ENCODE peak calls at places on chromosomes 13 and 19, in four cellular contexts. One of them, this sample, is unnamed.

GRCh38 chr19:46015961-46016425 is 6.9 kb downstream of the PGLYRP1 start:
- DNase-seq in AG10803: no peak
- DNase-seq in Calu3: no peak
- DNase-seq in progenitor cell of endocrine pancreas: no peak
- DNase-seq in this sample: no peak

GRCh38 chr13:100513987-100514670 is 74.5 kb downstream of the GGACT start:
- DNase-seq in progenitor cell of endocrine pancreas: no peak
- DNase-seq in AG10803: peak; percentile 46
- DNase-seq in Calu3: no peak
- DNase-seq in this sample: no peak

GRCh38 chr13:44271031-44271433 is 102.6 kb upstream of the SERP2 start:
- DNase-seq in AG10803: peak; percentile 52
- DNase-seq in progenitor cell of endocrine pancreas: no peak
- DNase-seq in Calu3: no peak
- DNase-seq in this sample: no peak

GRCh38 chr19:33795370-33796163 is 1.1 kb upstream of the KCTD15 start:
- DNase-seq in AG10803: peak; percentile 83
- DNase-seq in progenitor cell of endocrine pancreas: peak; percentile 88
- DNase-seq in Calu3: peak; percentile 95
- DNase-seq in this sample: peak; percentile 77

GRCh38 chr19:15629003-15629880 is 11.5 kb upstream of the CYP4F3 start:
- DNase-seq in Calu3: peak; percentile 87
- DNase-seq in AG10803: peak; percentile 42
- DNase-seq in progenitor cell of endocrine pancreas: no peak
- DNase-seq in this sample: no peak

GRCh38 chr13:98098511-98098910 is 44.4 kb upstream of the FARP1 start:
- DNase-seq in progenitor cell of endocrine pancreas: no peak
- DNase-seq in Calu3: no peak
- DNase-seq in AG10803: peak; percentile 74
- DNase-seq in this sample: no peak

GRCh38 chr19:17170538-17171297 is 44.4 kb upstream of the USE1 start:
- DNase-seq in progenitor cell of endocrine pancreas: no peak
- DNase-seq in Calu3: no peak
- DNase-seq in AG10803: no peak
- DNase-seq in this sample: no peak

GRCh38 chr19:33376423-33376822 is 2.9 kb downstream of the CEBPG start:
- DNase-seq in Calu3: peak; percentile 67
- DNase-seq in progenitor cell of endocrine pancreas: no peak
- DNase-seq in AG10803: peak; percentile 88
- DNase-seq in this sample: no peak

GRCh38 chr13:112756081-112756480 is 66.2 kb downstream of the ATP11A start:
- DNase-seq in progenitor cell of endocrine pancreas: no peak
- DNase-seq in Calu3: no peak
- DNase-seq in AG10803: no peak
- DNase-seq in this sample: no peak

GRCh38 chr13:84605927-84606326 is 723.7 kb upstream of the SLITRK1 start:
- DNase-seq in progenitor cell of endocrine pancreas: no peak
- DNase-seq in Calu3: no peak
- DNase-seq in AG10803: no peak
- DNase-seq in this sample: no peak

GRCh38 chr13:30049692-30050091 is 199.3 kb upstream of the UBL3 start:
- DNase-seq in AG10803: no peak
- DNase-seq in Calu3: no peak
- DNase-seq in progenitor cell of endocrine pancreas: no peak
- DNase-seq in this sample: no peak

GRCh38 chr19:24048261-24048660 is 38.7 kb upstream of the ZNF254 start:
- DNase-seq in AG10803: no peak
- DNase-seq in Calu3: no peak
- DNase-seq in progenitor cell of endocrine pancreas: no peak
- DNase-seq in this sample: no peak

GRCh38 chr19:45202637-45203036 is 24.1 kb downstream of the BLOC1S3 start:
- DNase-seq in AG10803: no peak
- DNase-seq in progenitor cell of endocrine pancreas: no peak
- DNase-seq in Calu3: no peak
- DNase-seq in this sample: no peak

GRCh38 chr13:87677334-87678234 is 6.4 kb downstream of the SLITRK5 start:
- DNase-seq in AG10803: no peak
- DNase-seq in progenitor cell of endocrine pancreas: peak; percentile 31
- DNase-seq in Calu3: no peak
- DNase-seq in this sample: no peak

GRCh38 chr13:77832339-77833100 is 86.1 kb downstream of the EDNRB start:
- DNase-seq in AG10803: peak; percentile 11
- DNase-seq in Calu3: no peak
- DNase-seq in progenitor cell of endocrine pancreas: no peak
- DNase-seq in this sample: no peak

GRCh38 chr13:108785844-108786243 is 156.4 kb downstream of the MYO16 start:
- DNase-seq in Calu3: no peak
- DNase-seq in progenitor cell of endocrine pancreas: no peak
- DNase-seq in AG10803: no peak
- DNase-seq in this sample: no peak

GRCh38 chr13:109883181-109884180 is 97.1 kb upstream of the IRS2 start:
- DNase-seq in AG10803: no peak
- DNase-seq in progenitor cell of endocrine pancreas: no peak
- DNase-seq in Calu3: no peak
- DNase-seq in this sample: no peak

GRCh38 chr19:39677931-39678889 is 22.5 kb downstream of the LGALS16 start:
- DNase-seq in AG10803: no peak
- DNase-seq in Calu3: peak; percentile 69
- DNase-seq in progenitor cell of endocrine pancreas: no peak
- DNase-seq in this sample: no peak

GRCh38 chr13:41654800-41655199 is 197.4 kb downstream of the RGCC start:
- DNase-seq in Calu3: no peak
- DNase-seq in progenitor cell of endocrine pancreas: no peak
- DNase-seq in AG10803: no peak
- DNase-seq in this sample: no peak

GRCh38 chr13:61045197-61045596 is 370.5 kb downstream of the PCDH20 start:
- DNase-seq in AG10803: no peak
- DNase-seq in Calu3: no peak
- DNase-seq in progenitor cell of endocrine pancreas: no peak
- DNase-seq in this sample: no peak

GRCh38 chr19:36686365-36687213 is 823 bp upstream of the ZNF567 start:
- DNase-seq in AG10803: no peak
- DNase-seq in progenitor cell of endocrine pancreas: no peak
- DNase-seq in Calu3: peak; percentile 28
- DNase-seq in this sample: no peak

DNA sequence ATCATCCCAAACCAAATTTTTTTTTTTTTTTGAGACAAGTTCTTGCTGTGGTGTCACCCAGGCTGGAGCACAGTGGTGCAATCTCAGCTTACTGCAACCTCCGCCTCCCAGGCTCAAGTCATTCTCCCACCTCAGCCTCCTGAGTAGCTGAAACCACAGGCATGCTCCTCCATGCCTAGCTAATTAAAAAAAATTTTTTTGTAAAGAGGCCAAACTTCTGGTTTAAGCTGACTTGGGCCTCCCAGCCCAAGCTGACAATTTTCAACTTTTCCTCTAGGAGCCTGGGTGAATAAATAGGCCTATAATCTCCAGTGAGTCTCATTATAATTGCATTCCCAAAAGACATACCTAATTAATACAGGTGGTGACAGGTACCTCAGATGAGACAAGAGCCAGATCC is 22.1 kb upstream of the OLFM2 start:
- DNase-seq in progenitor cell of endocrine pancreas: no peak
- DNase-seq in Calu3: no peak
- DNase-seq in AG10803: peak; percentile 99
- DNase-seq in this sample: no peak
- TF ChIP-seq CTCF in progenitor cell of endocrine pancreas: no peak
- TF ChIP-seq CTCF in Calu3: no peak
- TF ChIP-seq CTCF in AG10803: peak; percentile 30
- TF ChIP-seq CTCF in this sample: no peak

DNA sequence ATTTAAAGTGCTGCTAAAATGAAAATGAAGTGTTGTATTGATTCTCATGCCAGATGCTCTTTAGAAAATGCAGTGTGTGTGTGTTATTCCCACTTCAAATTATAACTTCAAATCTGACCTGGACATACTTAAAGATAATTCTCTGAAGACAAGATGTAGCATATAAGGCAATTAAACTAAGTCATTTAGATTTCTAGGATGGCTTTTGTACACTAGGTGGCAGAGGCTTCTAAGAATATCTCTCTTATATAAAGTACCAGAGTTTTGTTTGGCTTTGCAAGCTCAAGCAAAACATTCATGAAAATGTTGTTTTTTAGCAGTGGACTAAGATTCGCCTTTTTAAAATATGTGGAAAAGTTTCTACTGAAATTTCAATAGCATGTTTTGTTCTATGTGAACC is 407.2 kb downstream of the GPC5 start:
- DNase-seq in progenitor cell of endocrine pancreas: no peak
- DNase-seq in Calu3: no peak
- DNase-seq in AG10803: no peak
- DNase-seq in this sample: no peak
- TF ChIP-seq CTCF in progenitor cell of endocrine pancreas: peak; percentile 21
- TF ChIP-seq CTCF in Calu3: no peak
- TF ChIP-seq CTCF in AG10803: no peak
- TF ChIP-seq CTCF in this sample: no peak

GRCh38 chr19:10502524-10503001 is 593 bp downstream of the KEAP1 start:
- DNase-seq in AG10803: peak; percentile 90
- DNase-seq in progenitor cell of endocrine pancreas: peak; percentile 90
- DNase-seq in Calu3: peak; percentile 90
- DNase-seq in this sample: peak; percentile 74
- TF ChIP-seq CTCF in AG10803: no peak
- TF ChIP-seq CTCF in progenitor cell of endocrine pancreas: peak; percentile 28
- TF ChIP-seq CTCF in Calu3: no peak
- TF ChIP-seq CTCF in this sample: no peak

GRCh38 chr19:41354343-41354974 is 737 bp upstream of the TGFB1 start:
- DNase-seq in AG10803: no peak
- DNase-seq in progenitor cell of endocrine pancreas: no peak
- DNase-seq in Calu3: no peak
- DNase-seq in this sample: no peak
- TF ChIP-seq CTCF in AG10803: no peak
- TF ChIP-seq CTCF in progenitor cell of endocrine pancreas: no peak
- TF ChIP-seq CTCF in Calu3: no peak
- TF ChIP-seq CTCF in this sample: peak; percentile 43

GRCh38 chr19:30968841-30969399 is 380.3 kb downstream of the TSHZ3 start:
- DNase-seq in AG10803: no peak
- DNase-seq in Calu3: no peak
- DNase-seq in progenitor cell of endocrine pancreas: no peak
- DNase-seq in this sample: no peak

GRCh38 chr19:30969586-30969985 is 379.6 kb downstream of the TSHZ3 start:
- DNase-seq in Calu3: no peak
- DNase-seq in progenitor cell of endocrine pancreas: no peak
- DNase-seq in AG10803: peak; percentile 15
- DNase-seq in this sample: no peak

GRCh38 chr19:30968210-30968609 is 381.0 kb downstream of the TSHZ3 start:
- DNase-seq in Calu3: no peak
- DNase-seq in progenitor cell of endocrine pancreas: no peak
- DNase-seq in AG10803: peak; percentile 24
- DNase-seq in this sample: no peak
- TF ChIP-seq CTCF in Calu3: no peak
- TF ChIP-seq CTCF in progenitor cell of endocrine pancreas: no peak
- TF ChIP-seq CTCF in AG10803: peak; percentile 53
- TF ChIP-seq CTCF in this sample: no peak

DNA sequence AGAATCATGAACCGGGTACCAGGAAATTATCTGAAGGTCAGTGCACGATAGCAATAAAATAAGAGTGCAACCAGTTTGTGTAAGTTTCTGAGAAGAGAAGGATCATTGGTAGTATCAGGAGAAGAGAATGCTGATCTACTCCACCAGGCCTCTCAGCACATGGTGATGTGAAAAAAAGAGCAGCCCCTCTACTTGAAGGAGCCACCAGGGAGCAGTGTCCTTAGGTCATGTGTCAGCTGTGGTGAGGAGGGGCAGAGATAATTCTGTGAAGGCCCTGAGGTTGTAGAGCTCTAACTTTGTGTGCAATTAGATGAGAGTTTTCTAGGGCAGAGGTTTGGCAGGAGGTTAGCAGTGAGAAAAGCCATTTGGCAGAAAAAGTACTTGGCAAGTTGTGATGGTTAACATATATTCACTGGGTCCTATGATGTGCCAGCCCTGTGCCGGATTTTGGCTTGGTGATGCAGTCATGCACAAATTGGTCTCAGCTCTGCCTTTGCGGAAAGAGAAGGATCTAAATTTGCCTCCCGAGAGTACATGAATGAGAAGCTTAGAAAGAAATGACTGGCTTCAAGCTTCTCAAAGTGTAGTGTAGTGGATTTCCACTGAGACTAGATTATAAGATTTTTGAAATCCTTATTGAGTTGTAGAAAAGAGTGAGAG is 19.2 kb upstream of the ZC3H13 start:
- DNase-seq in progenitor cell of endocrine pancreas: no peak
- DNase-seq in AG10803: no peak
- DNase-seq in Calu3: no peak
- DNase-seq in this sample: no peak
- TF ChIP-seq CTCF in progenitor cell of endocrine pancreas: no peak
- TF ChIP-seq CTCF in AG10803: no peak
- TF ChIP-seq CTCF in Calu3: no peak
- TF ChIP-seq CTCF in this sample: no peak

GRCh38 chr19:11598103-11598483 is 810 bp downstream of the ZNF627 start:
- DNase-seq in AG10803: peak; percentile 26
- DNase-seq in Calu3: no peak
- DNase-seq in progenitor cell of endocrine pancreas: no peak
- DNase-seq in this sample: no peak
- TF ChIP-seq CTCF in AG10803: no peak
- TF ChIP-seq CTCF in Calu3: no peak
- TF ChIP-seq CTCF in progenitor cell of endocrine pancreas: no peak
- TF ChIP-seq CTCF in this sample: no peak